ENCODE peak calls at places on chromosomes 7 and 10, in six cellular contexts. A, B, Y, X, F and O are unnamed samples.

GRCh38 chr7:1845536-1846311 is 175.6 kb downstream of the ELFN1 start:
- DNase-seq in A (no peak), B (no peak), Y (no peak), X (no peak), F (no peak), O (no peak)

GRCh38 chr10:95445223-95445836 is 115.8 kb downstream of the SORBS1 start:
- DNase-seq in A (peak), B (no peak), Y (no peak), X (no peak), F (peak), O (no peak)

GRCh38 chr7:143085109-143085508 is 33.0 kb downstream of the OR6V1 start:
- DNase-seq in A (no peak), B (no peak), Y (no peak), X (no peak), F (no peak), O (no peak)

GRCh38 chr10:120172371-120172770 is 279.8 kb downstream of the SEC23IP start:
- DNase-seq in A (no peak), B (no peak), Y (no peak), X (no peak), F (no peak), O (no peak)

GRCh38 chr10:10644317-10645111 is 373.2 kb upstream of the CELF2 start:
- DNase-seq in A (no peak), B (no peak), Y (no peak), X (no peak), F (no peak), O (no peak)

GRCh38 chr7:108104324-108104723 is 25.8 kb downstream of the LAMB4 start:
- DNase-seq in A (no peak), B (no peak), Y (no peak), X (no peak), F (no peak), O (no peak)

GRCh38 chr10:33463011-33463410 is 128.5 kb upstream of the NRP1 start:
- DNase-seq in A (no peak), B (no peak), Y (no peak), X (no peak), F (no peak), O (no peak)

GRCh38 chr10:75977146-75977545 is 545.7 kb downstream of the LRMDA start:
- DNase-seq in A (no peak), B (no peak), Y (no peak), X (no peak), F (no peak), O (no peak)

GRCh38 chr10:116312534-116312933 is 11.7 kb upstream of the CCDC172 start:
- DNase-seq in A (no peak), B (no peak), Y (no peak), X (no peak), F (no peak), O (no peak)

GRCh38 chr7:98877692-98878364 is 504 bp upstream of the TRRAP start:
- DNase-seq in A (no peak), B (no peak), Y (no peak), X (no peak), F (no peak), O (no peak)

GRCh38 chr10:78203915-78204818 is 170.5 kb downstream of the RPS24 start:
- DNase-seq in A (no peak), B (peak), Y (no peak), X (no peak), F (peak), O (no peak)

GRCh38 chr10:112919721-112920120 is 30.3 kb upstream of the TCF7L2 start:
- DNase-seq in A (peak), B (no peak), Y (no peak), X (no peak), F (peak), O (no peak)

GRCh38 chr7:104990983-104991382 is 23.0 kb upstream of the KMT2E start:
- DNase-seq in A (no peak), B (no peak), Y (no peak), X (no peak), F (no peak), O (no peak)

GRCh38 chr10:68559872-68560200 is 301 bp upstream of the TET1 start:
- DNase-seq in A (peak), B (no peak), Y (no peak), X (no peak), F (no peak), O (no peak)

GRCh38 chr7:25579688-25580075 is 351.4 kb upstream of the NPVF start:
- DNase-seq in A (no peak), B (no peak), Y (no peak), X (no peak), F (no peak), O (no peak)

GRCh38 chr7:81402227-81402626 is 367.6 kb downstream of the HGF start:
- DNase-seq in A (no peak), B (no peak), Y (no peak), X (no peak), F (peak), O (no peak)

GRCh38 chr7:120680986-120681385 is 177.0 kb downstream of the TSPAN12 start:
- DNase-seq in A (no peak), B (no peak), Y (no peak), X (no peak), F (no peak), O (no peak)

GRCh38 chr10:98235876-98236275 is 32.1 kb downstream of the LOXL4 start:
- DNase-seq in A (no peak), B (no peak), Y (no peak), X (no peak), F (no peak), O (no peak)

GRCh38 chr7:83519240-83519639 is 129.7 kb downstream of the SEMA3E start:
- DNase-seq in A (no peak), B (no peak), Y (no peak), X (no peak), F (no peak), O (no peak)

GRCh38 chr10:113320980-113321379 is 231.9 kb upstream of the HABP2 start:
- DNase-seq in A (no peak), B (no peak), Y (no peak), X (no peak), F (no peak), O (no peak)

GRCh38 chr7:43628431-43628830 is 45.5 kb downstream of the STK17A start:
- DNase-seq in A (no peak), B (no peak), Y (no peak), X (no peak), F (peak), O (no peak)

GRCh38 chr7:116524609-116525297 is at the start of gene CAV1:
- DNase-seq in A (peak), B (no peak), Y (peak), X (peak), F (peak), O (peak)

GRCh38 chr7:148815612-148816011 is 68.5 kb downstream of the EZH2 start:
- DNase-seq in A (no peak), B (no peak), Y (no peak), X (no peak), F (no peak), O (no peak)

GRCh38 chr10:98212204-98212603 is 55.8 kb downstream of the LOXL4 start:
- DNase-seq in A (no peak), B (no peak), Y (no peak), X (no peak), F (no peak), O (no peak)

GRCh38 chr7:4738711-4739527 is 36.5 kb upstream of the AP5Z1 start:
- DNase-seq in A (peak), B (peak), Y (peak), X (peak), F (peak), O (no peak)

GRCh38 chr7:26489404-26489803 is 197.7 kb downstream of the SNX10 start:
- DNase-seq in A (no peak), B (no peak), Y (no peak), X (no peak), F (no peak), O (no peak)

GRCh38 chr10:71522438-71523144 is 125.9 kb downstream of the CDH23 start:
- DNase-seq in A (no peak), B (peak), Y (no peak), X (no peak), F (no peak), O (no peak)

GRCh38 chr10:366186-366585 is 230.9 kb downstream of the ZMYND11 start:
- DNase-seq in A (no peak), B (no peak), Y (no peak), X (no peak), F (no peak), O (no peak)

GRCh38 chr7:116213361-116214155 is 3.2 kb downstream of the TES start:
- DNase-seq in A (no peak), B (no peak), Y (no peak), X (no peak), F (peak), O (no peak)

GRCh38 chr10:133127291-133128125 is 32.5 kb upstream of the KNDC1 start:
- DNase-seq in A (no peak), B (no peak), Y (peak), X (peak), F (no peak), O (peak)

GRCh38 chr7:138726288-138726687 is 25.1 kb upstream of the SVOPL start:
- DNase-seq in A (peak), B (no peak), Y (no peak), X (peak), F (no peak), O (peak)

GRCh38 chr7:48299580-48300169 is 128.4 kb downstream of the ABCA13 start:
- DNase-seq in A (peak), B (peak), Y (peak), X (peak), F (peak), O (peak)

GRCh38 chr7:151423936-151424335 is 14.1 kb upstream of the WDR86 start:
- DNase-seq in A (no peak), B (no peak), Y (no peak), X (no peak), F (no peak), O (no peak)

GRCh38 chr10:16913266-16913665 is 96.0 kb upstream of the RSU1 start:
- DNase-seq in A (no peak), B (no peak), Y (no peak), X (no peak), F (no peak), O (no peak)

GRCh38 chr7:95441042-95441823 is 6.4 kb upstream of the PON2 start:
- DNase-seq in A (peak), B (peak), Y (no peak), X (no peak), F (no peak), O (no peak)

GRCh38 chr10:4095171-4095570 is 310.2 kb upstream of the KLF6 start:
- DNase-seq in A (no peak), B (no peak), Y (no peak), X (no peak), F (no peak), O (no peak)

GRCh38 chr10:31769564-31769963 is 159.1 kb downstream of the ARHGAP12 start:
- DNase-seq in A (no peak), B (no peak), Y (no peak), X (no peak), F (no peak), O (no peak)

GRCh38 chr7:64999165-65000004 is 7.1 kb downstream of the ERV3-1 start:
- DNase-seq in A (no peak), B (peak), Y (no peak), X (peak), F (peak), O (no peak)

DNA sequence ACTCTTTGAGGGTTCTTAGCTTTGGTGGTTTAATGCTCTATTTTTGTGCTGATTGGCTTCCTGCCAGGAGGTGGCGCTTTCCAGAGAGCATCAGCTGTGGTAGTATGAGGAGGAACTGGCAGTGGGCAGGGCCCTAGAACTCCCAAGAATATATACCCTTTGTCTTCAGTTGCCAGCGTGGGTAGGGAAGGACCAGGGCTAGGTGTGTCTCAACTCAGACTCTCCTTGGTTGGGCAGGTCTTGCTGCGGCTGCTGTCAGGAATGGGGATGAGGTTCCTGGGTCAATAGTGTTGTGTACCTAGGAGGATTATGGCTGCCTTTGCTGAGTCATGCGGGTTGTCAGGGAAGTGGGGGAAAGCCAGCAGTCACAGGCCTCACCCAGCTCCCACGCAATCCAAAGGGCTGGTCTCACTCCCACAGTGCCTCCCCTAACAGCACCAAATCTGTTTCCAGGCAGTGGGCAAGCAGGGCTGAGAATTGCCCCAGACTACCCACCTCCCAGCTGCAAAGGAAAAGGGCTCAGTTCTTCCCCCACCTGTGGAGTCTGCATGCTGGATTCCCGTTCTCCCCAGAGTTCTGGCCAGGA is 191.5 kb downstream of the PHTF2 start:
- DNase-seq in A (no peak), B (no peak), Y (peak), X (peak), F (no peak), O (peak)
- TF ChIP-seq JUN in A (no peak), B (no peak), Y (no peak), X (no peak), F (no peak), O (no peak)

DNA sequence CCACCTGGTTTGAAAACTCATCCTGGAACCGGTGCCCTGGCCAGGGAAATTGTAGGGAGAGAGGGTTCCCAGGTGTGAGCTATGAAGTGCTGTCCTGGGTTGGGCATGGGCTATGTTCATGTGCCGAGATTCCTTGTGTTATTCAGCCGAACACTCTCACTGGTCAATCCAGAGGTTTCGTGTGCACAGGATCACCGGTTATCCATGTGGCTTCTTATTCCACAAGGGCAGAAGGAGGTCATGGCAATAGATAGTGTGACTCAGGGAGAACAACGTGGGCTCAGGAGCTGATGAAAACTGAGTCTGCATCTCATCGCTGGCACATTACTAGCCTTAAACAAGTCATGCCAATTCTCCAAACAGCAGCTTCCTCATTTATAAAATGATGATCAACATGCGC is 64.4 kb upstream of the CREB5 start:
- DNase-seq in A (no peak), B (no peak), Y (no peak), X (no peak), F (no peak), O (no peak)
- TF ChIP-seq JUN in A (no peak), B (no peak), Y (no peak), X (no peak), F (no peak), O (no peak)

GRCh38 chr7:71752171-71752935 is 620.4 kb downstream of the GALNT17 start:
- DNase-seq in A (peak), B (peak), Y (peak), X (peak), F (no peak), O (peak)

GRCh38 chr7:71753959-71754652 is 622.2 kb downstream of the GALNT17 start:
- DNase-seq in A (no peak), B (no peak), Y (no peak), X (no peak), F (no peak), O (no peak)

GRCh38 chr7:71753236-71753635 is 621.3 kb downstream of the GALNT17 start:
- DNase-seq in A (no peak), B (no peak), Y (no peak), X (no peak), F (no peak), O (no peak)

GRCh38 chr7:71750290-71750689 is 618.3 kb downstream of the GALNT17 start:
- DNase-seq in A (no peak), B (no peak), Y (no peak), X (no peak), F (no peak), O (no peak)

DNA sequence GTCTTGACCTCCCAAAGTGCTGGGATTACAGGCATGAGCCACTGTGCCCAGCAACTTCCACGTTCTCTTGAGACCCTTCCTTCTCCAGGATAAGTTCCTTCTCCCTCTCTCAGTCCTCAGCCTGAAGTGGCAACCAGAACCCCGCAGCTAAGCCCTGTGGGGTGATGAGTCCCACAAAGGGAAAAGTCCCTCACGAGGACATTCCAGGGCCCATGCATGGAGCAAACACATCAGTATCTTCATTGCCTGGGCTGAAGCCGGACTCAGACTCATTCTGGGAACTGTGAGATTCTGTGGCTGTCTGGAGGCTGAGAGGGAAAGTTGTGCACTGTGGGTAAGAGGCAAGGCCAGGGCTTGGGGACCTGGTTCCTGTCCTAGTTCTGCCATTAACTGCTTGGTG is 622.9 kb downstream of the GALNT17 start:
- DNase-seq in A (no peak), B (no peak), Y (no peak), X (no peak), F (no peak), O (no peak)
- TF ChIP-seq JUN in A (no peak), B (no peak), Y (no peak), X (no peak), F (no peak), O (no peak)

GRCh38 chr7:93884541-93884940 is 6.0 kb downstream of the TFPI2 start:
- DNase-seq in A (no peak), B (no peak), Y (no peak), X (no peak), F (no peak), O (no peak)

GRCh38 chr7:93890464-93891068 is at the start of gene TFPI2:
- DNase-seq in A (peak), B (peak), Y (peak), X (peak), F (peak), O (peak)

GRCh38 chr7:93890041-93890463 is 501 bp downstream of the TFPI2 start:
- DNase-seq in A (peak), B (no peak), Y (peak), X (no peak), F (peak), O (peak)

GRCh38 chr7:93894426-93894825 is 3.9 kb upstream of the TFPI2 start:
- DNase-seq in A (no peak), B (no peak), Y (no peak), X (no peak), F (no peak), O (no peak)

GRCh38 chr7:93889261-93889660 is 1.3 kb downstream of the TFPI2 start:
- DNase-seq in A (no peak), B (no peak), Y (no peak), X (no peak), F (no peak), O (no peak)
- TF ChIP-seq JUN in A (no peak), B (no peak), Y (no peak), X (no peak), F (no peak), O (no peak)

GRCh38 chr7:30678805-30679204 is 3.5 kb downstream of the CRHR2 start:
- DNase-seq in A (no peak), B (no peak), Y (no peak), X (no peak), F (no peak), O (no peak)

GRCh38 chr7:30674876-30675275 is 7.4 kb downstream of the CRHR2 start:
- DNase-seq in A (no peak), B (no peak), Y (no peak), X (no peak), F (no peak), O (no peak)

GRCh38 chr7:30679664-30680063 is 2.6 kb downstream of the CRHR2 start:
- DNase-seq in A (no peak), B (no peak), Y (no peak), X (no peak), F (no peak), O (no peak)

DNA sequence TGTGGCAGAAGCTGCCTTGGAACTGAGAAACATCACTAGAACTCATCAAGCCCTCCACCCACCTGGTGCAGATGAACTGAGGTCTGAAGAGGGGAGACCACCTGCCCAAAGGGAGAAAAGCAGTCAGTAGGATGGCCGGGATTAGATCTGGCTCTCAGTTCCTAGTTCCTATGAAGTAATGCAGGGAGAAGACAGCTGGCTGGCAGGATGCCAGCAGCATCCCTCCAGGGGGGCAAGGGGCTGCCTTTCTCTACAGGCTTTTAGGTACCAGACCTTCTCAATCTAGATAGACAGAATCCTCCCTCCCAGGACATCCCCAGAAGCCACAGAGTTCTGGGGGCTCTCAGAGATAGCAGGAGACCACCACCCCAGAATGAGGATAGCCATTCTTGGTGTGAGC is 7.8 kb downstream of the CRHR2 start:
- DNase-seq in A (no peak), B (no peak), Y (no peak), X (no peak), F (no peak), O (no peak)
- TF ChIP-seq JUN in A (no peak), B (no peak), Y (no peak), X (no peak), F (no peak), O (no peak)

GRCh38 chr10:70448236-70448635 is 6.8 kb upstream of the NODAL start:
- DNase-seq in A (no peak), B (peak), Y (no peak), X (no peak), F (no peak), O (no peak)
- TF ChIP-seq JUN in A (no peak), B (no peak), Y (no peak), X (no peak), F (no peak), O (no peak)

GRCh38 chr7:35993663-35994622 is 159.1 kb upstream of the EEPD1 start:
- DNase-seq in A (no peak), B (peak), Y (no peak), X (no peak), F (no peak), O (no peak)
- TF ChIP-seq JUN in A (no peak), B (no peak), Y (no peak), X (no peak), F (no peak), O (no peak)

GRCh38 chr7:13071999-13072398 is 384.6 kb downstream of the ARL4A start:
- DNase-seq in A (no peak), B (no peak), Y (no peak), X (no peak), F (no peak), O (no peak)

DNA sequence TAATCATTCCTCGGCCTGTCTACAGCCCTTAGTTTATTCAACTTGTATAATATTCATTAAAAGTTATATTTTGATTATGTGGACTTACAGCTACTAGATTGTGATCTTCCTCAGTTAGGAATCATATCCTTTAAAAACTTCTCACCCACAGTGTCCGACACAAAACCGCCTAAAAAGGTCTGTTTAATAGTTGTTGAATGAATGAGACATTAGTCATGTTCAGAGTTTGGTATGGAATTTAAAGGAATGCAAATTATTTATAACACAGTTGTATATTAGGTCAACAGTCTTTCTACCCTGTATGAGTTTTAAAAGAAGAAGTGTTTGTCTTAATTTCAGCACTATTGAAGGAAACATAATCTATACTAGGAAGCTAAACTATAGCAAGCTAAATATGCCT is 390.0 kb downstream of the ARL4A start:
- DNase-seq in A (no peak), B (no peak), Y (no peak), X (no peak), F (peak), O (no peak)
- TF ChIP-seq JUN in A (no peak), B (no peak), Y (no peak), X (no peak), F (no peak), O (no peak)

GRCh38 chr7:734214-734613 is 7.1 kb upstream of the PRKAR1B start:
- DNase-seq in A (no peak), B (no peak), Y (no peak), X (no peak), F (no peak), O (no peak)
- TF ChIP-seq JUN in A (no peak), B (no peak), Y (no peak), X (no peak), F (no peak), O (no peak)